ENCODE peak calls at places on chromosomes 16 and 17, in six cellular contexts. L is K562, A is H1, F is HepG2, J is GM12878, V is SK-N-SH. R is an unnamed sample.

GRCh38 chr16:28982949-28983348 is 1.9 kb upstream of the LAT start:
- DNase-seq in L (no peak), A (no peak), F (no peak), J (no peak), V (no peak), R (no peak)

GRCh38 chr17:42198897-42199296 is 4.6 kb upstream of the GHDC start:
- DNase-seq in L (no peak), A (no peak), F (no peak), J (no peak), V (no peak), R (no peak)

GRCh38 chr16:62872339-62872738 is 836.1 kb upstream of the CDH8 start:
- DNase-seq in L (no peak), A (no peak), F (no peak), J (no peak), V (peak; percentile 7), R (no peak)

GRCh38 chr17:82878545-82878944 is 38.7 kb upstream of the ZNF750 start:
- DNase-seq in L (no peak), A (no peak), F (no peak), J (no peak), V (no peak), R (no peak)

GRCh38 chr17:2070241-2071023 is 15.5 kb downstream of the HIC1 start:
- DNase-seq in L (no peak), A (no peak), F (no peak), J (peak; percentile 96), V (no peak), R (peak; percentile 79)

GRCh38 chr17:80868022-80868609 is 123.5 kb upstream of the CHMP6 start:
- DNase-seq in L (no peak), A (no peak), F (no peak), J (no peak), V (no peak), R (no peak)

GRCh38 chr16:81319221-81319912 is 4.6 kb downstream of the GAN start:
- DNase-seq in L (peak; percentile 73), A (no peak), F (no peak), J (no peak), V (no peak), R (no peak)

GRCh38 chr17:38617074-38617860 is 11.5 kb upstream of the SRCIN1 start:
- DNase-seq in L (no peak), A (no peak), F (no peak), J (no peak), V (no peak), R (no peak)

GRCh38 chr17:16872836-16873653 is 98.9 kb downstream of the TNFRSF13B start:
- DNase-seq in L (peak; percentile 51), A (no peak), F (no peak), J (no peak), V (peak; percentile 83), R (peak; percentile 74)

GRCh38 chr16:58628845-58629680 is 563 bp downstream of the CNOT1 start:
- DNase-seq in L (peak; percentile 83), A (no peak), F (peak; percentile 55), J (peak; percentile 17), V (no peak), R (no peak)

GRCh38 chr17:6233339-6233738 is 163.2 kb downstream of the WSCD1 start:
- DNase-seq in L (no peak), A (no peak), F (no peak), J (peak; percentile 1), V (no peak), R (no peak)

GRCh38 chr17:6233856-6234255 is 163.7 kb downstream of the WSCD1 start:
- DNase-seq in L (no peak), A (no peak), F (no peak), J (no peak), V (no peak), R (no peak)

GRCh38 chr17:6232768-6233130 is 162.6 kb downstream of the WSCD1 start:
- DNase-seq in L (no peak), A (no peak), F (no peak), J (no peak), V (no peak), R (no peak)

GRCh38 chr17:6231465-6231864 is 161.3 kb downstream of the WSCD1 start:
- DNase-seq in L (no peak), A (no peak), F (no peak), J (no peak), V (no peak), R (no peak)

DNA sequence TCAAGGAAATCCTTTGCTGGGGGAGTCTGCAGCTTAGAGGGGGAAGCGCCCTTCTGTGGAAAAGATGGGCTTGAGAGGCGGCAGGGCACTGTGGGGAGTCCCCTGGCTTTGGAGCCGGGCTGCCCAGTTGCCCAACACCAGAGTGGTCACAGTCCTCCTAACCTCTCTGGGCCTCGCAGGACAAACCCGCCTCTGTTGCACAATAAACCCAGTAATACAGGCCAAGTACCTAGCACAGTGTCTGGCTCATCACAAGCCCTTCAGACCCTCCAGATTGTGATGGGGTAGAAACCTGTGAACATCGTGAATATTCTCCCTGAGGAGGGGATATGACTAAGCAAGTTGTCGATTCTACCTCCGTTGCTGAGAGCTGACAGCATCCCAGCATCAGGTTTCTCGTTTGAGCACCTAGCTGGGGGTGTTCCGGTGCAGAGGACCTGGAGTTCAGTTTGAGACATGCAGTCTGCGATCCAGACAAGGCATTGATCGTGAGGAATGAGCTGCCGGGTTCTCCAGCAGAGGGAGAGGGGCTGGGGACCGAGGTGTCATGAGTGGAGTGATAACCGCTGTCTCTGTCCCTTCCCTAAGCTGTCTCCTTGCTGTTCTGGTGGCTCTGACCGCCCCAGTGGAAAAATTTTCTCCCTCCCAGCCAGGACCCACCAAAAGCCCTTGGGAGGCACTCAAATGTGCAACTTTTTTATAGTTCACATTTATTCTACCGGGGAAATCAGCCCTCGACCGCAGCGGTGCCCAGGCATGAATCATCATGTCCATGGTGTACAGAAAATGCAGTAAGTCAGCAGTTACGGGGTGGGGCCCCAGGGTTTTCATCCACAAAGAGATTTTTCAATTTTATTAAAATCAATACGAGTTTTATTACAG is 161.9 kb downstream of the WSCD1 start:
- DNase-seq in L (no peak), A (no peak), F (no peak), J (no peak), V (no peak), R (no peak)
- TF ChIP-seq TAF1 in L (no peak), A (no peak), F (no peak), J (no peak), V (no peak), R (no peak)

GRCh38 chr17:76369804-76370203 is 14.6 kb upstream of the SPHK1 start:
- DNase-seq in L (no peak), A (no peak), F (no peak), J (no peak), V (peak; percentile 37), R (no peak)

GRCh38 chr17:76370261-76370993 is 14.0 kb upstream of the SPHK1 start:
- DNase-seq in L (peak; percentile 59), A (no peak), F (no peak), J (no peak), V (peak; percentile 65), R (no peak)

GRCh38 chr17:76368545-76368944 is 14.8 kb upstream of the PRPSAP1 start:
- DNase-seq in L (no peak), A (no peak), F (no peak), J (no peak), V (peak; percentile 85), R (no peak)

GRCh38 chr17:76373481-76373825 is 11.0 kb upstream of the SPHK1 start:
- DNase-seq in L (no peak), A (no peak), F (no peak), J (no peak), V (peak; percentile 36), R (no peak)

GRCh38 chr17:76371656-76372628 is 12.5 kb upstream of the SPHK1 start:
- DNase-seq in L (no peak), A (no peak), F (no peak), J (no peak), V (no peak), R (no peak)
- TF ChIP-seq TAF1 in L (no peak), A (no peak), F (no peak), J (no peak), V (no peak), R (no peak)

GRCh38 chr16:88634994-88635670 is 3.2 kb upstream of the IL17C start:
- DNase-seq in L (no peak), A (no peak), F (no peak), J (no peak), V (no peak), R (no peak)

GRCh38 chr16:88633684-88634140 is 4.7 kb upstream of the IL17C start:
- DNase-seq in L (peak; percentile 70), A (no peak), F (peak; percentile 63), J (peak; percentile 55), V (peak; percentile 60), R (no peak)

GRCh38 chr16:88635671-88636070 is 2.7 kb upstream of the IL17C start:
- DNase-seq in L (no peak), A (no peak), F (no peak), J (no peak), V (no peak), R (no peak)

GRCh38 chr16:88632587-88632930 is 5.8 kb upstream of the IL17C start:
- DNase-seq in L (no peak), A (no peak), F (no peak), J (no peak), V (no peak), R (no peak)

DNA sequence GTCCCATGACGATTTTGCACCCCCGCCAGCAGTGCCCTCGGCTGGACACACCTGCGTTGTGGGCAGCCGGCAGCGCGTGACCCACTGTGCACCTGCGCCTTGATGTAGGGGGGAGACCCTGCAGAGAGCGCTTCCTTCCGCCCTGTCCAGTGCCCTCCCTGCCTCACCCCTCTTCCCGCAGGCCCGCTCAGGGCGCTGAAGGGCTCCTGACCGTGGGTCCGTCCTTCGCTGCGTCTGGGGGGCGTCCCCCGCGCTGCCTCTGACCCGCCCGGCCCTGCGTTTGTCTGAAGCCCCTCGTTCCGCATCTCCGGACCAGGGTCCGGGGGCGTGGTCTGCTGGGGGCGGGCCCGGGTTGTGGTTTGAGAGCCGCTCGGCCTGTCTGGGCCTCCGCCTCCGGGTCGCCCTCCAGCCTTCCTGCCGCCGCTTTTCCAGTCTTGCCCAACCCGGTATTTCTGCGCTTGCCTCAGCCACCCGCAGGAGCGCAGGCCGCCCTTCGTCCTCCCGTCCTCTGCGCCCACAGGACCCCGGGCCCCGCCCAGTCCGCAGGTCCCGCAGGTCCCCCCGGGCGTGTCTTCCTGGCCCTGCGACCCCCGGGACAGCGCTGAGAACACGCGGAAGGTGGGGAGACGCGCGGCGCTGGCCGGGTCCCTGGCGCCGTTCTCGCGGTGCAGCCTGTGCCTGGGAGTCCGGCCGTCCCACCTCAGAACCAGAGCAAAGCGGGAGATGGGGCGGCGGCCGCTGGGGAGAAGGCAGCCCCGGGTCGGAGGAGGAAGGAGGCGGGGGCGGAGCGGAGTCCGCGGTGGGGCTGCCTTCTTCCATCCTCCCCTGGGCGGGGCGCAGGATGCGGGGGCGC is 4.0 kb upstream of the IL17C start:
- DNase-seq in L (peak; percentile 85), A (no peak), F (no peak), J (peak; percentile 45), V (no peak), R (peak; percentile 80)
- TF ChIP-seq TAF1 in L (no peak), A (no peak), F (no peak), J (no peak), V (no peak), R (no peak)

DNA sequence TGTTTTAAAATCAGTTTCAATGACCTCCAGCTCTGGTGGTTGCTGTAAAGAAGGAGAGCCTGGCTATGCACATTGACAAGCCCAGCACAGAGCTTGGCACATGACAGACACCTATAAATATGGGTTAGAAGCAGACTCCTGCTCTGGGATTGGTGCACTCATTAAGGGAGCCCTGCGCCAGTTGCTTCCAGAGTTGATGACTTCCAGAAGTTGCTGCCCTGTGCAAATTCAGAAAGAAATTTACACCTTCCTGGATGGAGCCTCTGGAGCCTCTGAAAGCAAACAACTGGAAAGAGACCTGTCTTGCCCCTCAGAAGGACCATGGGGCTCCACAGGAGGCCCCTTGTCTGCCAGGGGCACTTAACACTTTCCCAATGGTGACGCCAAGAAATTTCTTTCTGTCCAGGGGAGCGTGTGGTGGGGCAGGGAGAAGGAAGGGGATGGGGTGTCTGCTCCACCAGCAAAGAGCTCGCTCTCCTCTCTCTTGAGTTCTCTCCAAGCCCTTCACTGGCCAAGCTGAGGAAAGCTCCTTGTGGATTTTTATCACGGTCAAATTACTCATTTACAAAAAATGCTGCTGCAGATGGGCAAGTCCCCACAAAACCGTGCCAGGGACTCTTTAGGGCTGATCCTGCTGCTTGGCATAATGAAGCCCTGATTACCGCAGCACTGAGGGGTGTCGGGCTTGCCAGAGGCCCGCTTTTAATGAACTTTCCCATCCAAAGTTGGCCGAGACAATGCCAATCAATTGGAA is 583.8 kb upstream of the CDH5 start:
- DNase-seq in L (no peak), A (no peak), F (no peak), J (no peak), V (no peak), R (no peak)
- TF ChIP-seq TAF1 in L (no peak), A (no peak), F (no peak), J (no peak), V (no peak), R (no peak)